ENCODE peak calls at places on chromosomes 1 and 21, in nine cellular contexts. B, E, T, O, W, U, I, Q and V are unnamed samples. For H3K4me1, the result is how much of the 10 kb centered on the place peaks cover.

GRCh38 chr1:31243451-31244286 is 4.0 kb upstream of the NKAIN1 start:
- DNase-seq in B (no peak), E (peak), T (no peak), O (no peak), W (peak), U (peak), I (peak), Q (no peak), V (no peak)

GRCh38 chr1:31977361-31978131 is 36.1 kb upstream of the KHDRBS1 start:
- DNase-seq in B (no peak), E (peak), T (no peak), O (peak), W (no peak), U (peak), I (peak), Q (no peak), V (no peak)

GRCh38 chr1:174217787-174218574 is 58.7 kb downstream of the RABGAP1L start:
- DNase-seq in B (no peak), E (peak), T (no peak), O (peak), W (no peak), U (peak), I (peak), Q (no peak), V (no peak)

GRCh38 chr1:19156676-19157075 is 53.4 kb downstream of the UBR4 start:
- DNase-seq in B (no peak), E (peak), T (peak), O (no peak), W (no peak), U (peak), I (peak), Q (peak), V (no peak)

GRCh38 chr1:220430059-220430458 is 97.9 kb upstream of the MARK1 start:
- DNase-seq in B (no peak), E (peak), T (no peak), O (peak), W (no peak), U (no peak), I (no peak), Q (no peak), V (no peak)

GRCh38 chr1:35931424-35932157 is 686 bp downstream of the AGO3 start:
- DNase-seq in B (no peak), E (no peak), T (no peak), O (no peak), W (peak), U (peak), I (no peak), Q (peak), V (peak)

GRCh38 chr1:53693361-53693760 is 45.6 kb downstream of the GLIS1 start:
- DNase-seq in B (no peak), E (peak), T (no peak), O (no peak), W (no peak), U (no peak), I (no peak), Q (no peak), V (no peak)

GRCh38 chr1:54997711-54997986 is 1.1 kb upstream of the BSND start:
- DNase-seq in B (no peak), E (no peak), T (no peak), O (no peak), W (no peak), U (no peak), I (no peak), Q (no peak), V (no peak)

GRCh38 chr1:31799895-31800676 is 15.7 kb downstream of the SPOCD1 start:
- DNase-seq in B (no peak), E (no peak), T (no peak), O (no peak), W (no peak), U (no peak), I (no peak), Q (peak), V (no peak)

GRCh38 chr1:102834688-102835320 is 273.5 kb downstream of the COL11A1 start:
- DNase-seq in B (no peak), E (no peak), T (no peak), O (no peak), W (no peak), U (peak), I (peak), Q (no peak), V (no peak)

GRCh38 chr21:43786423-43787179 is 2.8 kb upstream of the RRP1 start:
- DNase-seq in B (no peak), E (no peak), T (no peak), O (no peak), W (no peak), U (no peak), I (no peak), Q (no peak), V (no peak)

GRCh38 chr1:33338495-33339211 is 17.8 kb upstream of the A3GALT2 start:
- DNase-seq in B (no peak), E (peak), T (peak), O (peak), W (peak), U (peak), I (peak), Q (peak), V (no peak)

GRCh38 chr21:36864974-36865373 is 101.5 kb downstream of the HLCS start:
- DNase-seq in B (no peak), E (no peak), T (no peak), O (no peak), W (no peak), U (no peak), I (no peak), Q (no peak), V (no peak)

GRCh38 chr1:240591078-240591477 is 20.9 kb downstream of the GREM2 start:
- DNase-seq in B (no peak), E (no peak), T (no peak), O (no peak), W (no peak), U (no peak), I (no peak), Q (no peak), V (no peak)

GRCh38 chr1:68116643-68117235 is 66.3 kb upstream of the DIRAS3 start:
- DNase-seq in B (no peak), E (peak), T (no peak), O (peak), W (peak), U (peak), I (peak), Q (peak), V (no peak)

GRCh38 chr1:244067893-244068292 is 16.8 kb downstream of the ZBTB18 start:
- DNase-seq in B (no peak), E (no peak), T (no peak), O (peak), W (peak), U (peak), I (no peak), Q (peak), V (no peak)

GRCh38 chr1:3490046-3490745 is 35.7 kb downstream of the ARHGEF16 start:
- DNase-seq in B (no peak), E (no peak), T (no peak), O (no peak), W (no peak), U (no peak), I (no peak), Q (no peak), V (no peak)
- TF ChIP-seq CTCF in B (no peak), E (no peak), T (no peak), O (no peak), W (no peak), U (no peak), I (no peak), Q (no peak), V (no peak)

DNA sequence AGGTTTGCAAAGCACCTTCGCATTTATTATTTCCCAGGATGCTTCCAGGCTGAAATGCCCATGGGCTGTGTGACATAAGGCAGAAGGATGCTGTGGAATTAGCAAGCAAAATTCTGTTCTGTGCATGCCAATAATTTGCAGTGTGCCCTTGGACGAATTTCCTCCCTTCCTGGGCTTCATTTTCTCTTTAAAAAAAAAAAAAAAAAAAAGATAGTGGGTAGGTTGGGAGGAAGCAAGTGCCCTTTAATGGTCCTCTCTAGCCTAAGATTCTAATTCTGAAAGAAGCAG is 2.5 kb upstream of the ID3 start:
- DNase-seq in B (no peak), E (peak), T (no peak), O (no peak), W (no peak), U (no peak), I (no peak), Q (no peak), V (no peak)
- H3K4me1 ChIP-seq in B (half or more), E (under half), T (half or more), O (under half), W (under half), U (under half), I (under half), Q (under half), V (under half)

DNA sequence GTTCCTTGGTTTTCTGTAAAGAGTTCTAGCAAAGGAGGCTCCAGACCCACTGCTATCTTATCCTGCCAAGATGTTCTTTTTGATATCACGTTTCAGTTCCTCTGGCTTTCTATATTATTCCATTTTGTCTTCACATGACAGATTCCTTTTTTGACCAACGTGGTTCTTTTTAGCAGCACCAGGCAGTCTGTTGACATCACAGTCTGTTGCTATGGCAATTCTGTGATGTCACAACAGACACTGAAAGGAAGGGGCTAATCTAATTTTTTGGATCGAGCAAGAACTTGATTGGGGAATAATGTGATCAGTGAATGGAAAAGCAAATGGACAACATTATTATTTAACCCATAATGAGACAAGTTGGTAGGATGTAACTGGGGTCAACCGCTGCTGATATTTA is 64.5 kb upstream of the GOLT1A start:
- DNase-seq in B (no peak), E (peak), T (no peak), O (no peak), W (no peak), U (peak), I (peak), Q (no peak), V (no peak)
- H3K4me3 ChIP-seq in B (no peak), E (no peak), T (no peak), O (no peak), W (no peak), U (no peak), I (no peak), Q (no peak), V (no peak)

GRCh38 chr1:205672395-205672889 is 7.9 kb downstream of the SLC45A3 start:
- DNase-seq in B (no peak), E (no peak), T (no peak), O (no peak), W (no peak), U (no peak), I (no peak), Q (no peak), V (no peak)

GRCh38 chr1:205670143-205670431 is 10.2 kb downstream of the SLC45A3 start:
- DNase-seq in B (no peak), E (no peak), T (no peak), O (no peak), W (no peak), U (no peak), I (no peak), Q (no peak), V (no peak)

GRCh38 chr1:205669341-205670142 is 10.8 kb downstream of the SLC45A3 start:
- DNase-seq in B (no peak), E (no peak), T (no peak), O (no peak), W (no peak), U (no peak), I (no peak), Q (no peak), V (peak)

GRCh38 chr1:205668951-205669340 is 11.4 kb downstream of the SLC45A3 start:
- DNase-seq in B (no peak), E (no peak), T (no peak), O (no peak), W (no peak), U (no peak), I (no peak), Q (no peak), V (peak)

GRCh38 chr1:205670611-205671430 is 9.5 kb downstream of the SLC45A3 start:
- DNase-seq in B (no peak), E (no peak), T (no peak), O (no peak), W (no peak), U (no peak), I (no peak), Q (no peak), V (no peak)
- TF ChIP-seq CTCF in B (no peak), E (no peak), T (no peak), O (no peak), W (no peak), U (no peak), I (no peak), Q (no peak), V (no peak)

GRCh38 chr1:41662656-41663437 is 178.4 kb upstream of the EDN2 start:
- DNase-seq in B (no peak), E (peak), T (peak), O (peak), W (peak), U (peak), I (peak), Q (peak), V (peak)

GRCh38 chr1:41665962-41666917 is 181.8 kb upstream of the EDN2 start:
- DNase-seq in B (no peak), E (no peak), T (no peak), O (no peak), W (no peak), U (no peak), I (no peak), Q (no peak), V (no peak)

GRCh38 chr1:41663671-41664400 is 179.4 kb upstream of the EDN2 start:
- DNase-seq in B (no peak), E (no peak), T (no peak), O (no peak), W (no peak), U (peak), I (peak), Q (no peak), V (no peak)

GRCh38 chr1:41666991-41667631 is 182.6 kb upstream of the EDN2 start:
- DNase-seq in B (no peak), E (no peak), T (no peak), O (peak), W (peak), U (peak), I (no peak), Q (no peak), V (no peak)

DNA sequence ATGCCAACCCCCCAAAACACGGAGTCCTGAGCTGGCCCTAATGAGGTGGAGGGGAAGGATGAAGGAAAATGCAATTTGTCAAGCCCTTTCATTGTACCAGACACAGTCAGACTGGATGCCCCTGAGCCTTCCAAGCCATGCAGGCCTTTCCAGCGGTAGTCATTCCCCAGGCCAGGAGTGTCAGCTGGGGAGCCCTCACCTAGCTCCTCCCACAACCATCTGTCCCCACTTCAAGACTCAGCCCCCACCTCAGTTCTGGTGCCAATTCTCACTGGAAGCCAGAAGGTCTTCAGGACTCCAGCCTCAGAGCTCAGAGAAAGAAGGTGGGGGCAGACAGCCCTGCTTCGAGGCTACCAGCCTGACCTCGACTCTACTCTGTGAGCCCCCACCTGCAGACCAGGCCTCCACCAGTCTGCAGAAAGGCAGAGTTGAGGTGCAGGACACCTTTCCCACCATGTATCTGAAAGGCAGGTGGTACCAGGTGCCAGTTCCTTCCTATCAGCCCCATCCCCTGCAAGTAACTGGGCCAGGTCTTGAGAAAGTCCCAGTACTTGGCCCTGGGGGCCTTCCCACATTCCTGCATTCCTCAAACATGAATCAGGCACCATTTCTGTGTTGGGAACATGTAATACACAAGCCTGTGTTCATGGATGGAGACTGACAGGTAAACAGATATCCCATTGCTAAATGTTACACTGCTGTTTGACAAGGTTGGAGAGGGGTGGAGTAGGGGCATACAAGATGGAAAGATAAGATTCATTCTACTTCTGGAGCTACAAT is 180.6 kb upstream of the EDN2 start:
- DNase-seq in B (no peak), E (peak), T (peak), O (peak), W (no peak), U (peak), I (peak), Q (no peak), V (no peak)
- H3K4me1 ChIP-seq in B (under half), E (under half), T (under half), O (half or more), W (under half), U (under half), I (under half), Q (under half), V (under half)

GRCh38 chr1:172531412-172531811 is 1.5 kb upstream of the SUCO start:
- DNase-seq in B (no peak), E (no peak), T (no peak), O (peak), W (no peak), U (no peak), I (no peak), Q (no peak), V (no peak)
- H3K4me3 ChIP-seq in B (no peak), E (peak), T (peak), O (peak), W (no peak), U (peak), I (peak), Q (no peak), V (no peak)

GRCh38 chr1:160707171-160708109 is 4.2 kb downstream of the CD48 start:
- DNase-seq in B (no peak), E (no peak), T (no peak), O (no peak), W (no peak), U (no peak), I (no peak), Q (no peak), V (no peak)
- TF ChIP-seq CTCF in B (no peak), E (no peak), T (no peak), O (no peak), W (no peak), U (no peak), I (no peak), Q (no peak), V (no peak)